ENCODE peak calls at places on chromosomes 16 and 17, in nine cellular contexts. D, L, Q, I, U, W, T, Z and S are unnamed samples.

GRCh38 chr17:19003966-19004600 is 481 bp downstream of the FAM83G start:
- DNase-seq in D (peak), L (peak), Q (peak), I (peak), U (peak), W (peak), T (no peak), Z (peak), S (peak)

GRCh38 chr17:77478281-77478680 is 337.5 kb downstream of the SEC14L1 start:
- DNase-seq in D (no peak), L (no peak), Q (no peak), I (no peak), U (no peak), W (no peak), T (no peak), Z (no peak), S (no peak)

GRCh38 chr17:38728290-38728831 is 1.8 kb upstream of the CISD3 start:
- DNase-seq in D (no peak), L (peak), Q (no peak), I (no peak), U (no peak), W (no peak), T (no peak), Z (peak), S (no peak)

GRCh38 chr17:28899212-28899815 is 1.8 kb upstream of the FLOT2 start:
- DNase-seq in D (no peak), L (no peak), Q (no peak), I (no peak), U (no peak), W (no peak), T (no peak), Z (no peak), S (no peak)

GRCh38 chr16:48075398-48075797 is 80.4 kb downstream of the ABCC12 start:
- DNase-seq in D (no peak), L (no peak), Q (no peak), I (peak), U (no peak), W (no peak), T (peak), Z (no peak), S (peak)

GRCh38 chr17:47957591-47958490 is at the start of gene PRR15L:
- DNase-seq in D (no peak), L (no peak), Q (no peak), I (no peak), U (no peak), W (no peak), T (peak), Z (no peak), S (peak)

GRCh38 chr16:4923853-4924252 is 13.1 kb downstream of the PPL start:
- DNase-seq in D (no peak), L (no peak), Q (no peak), I (no peak), U (no peak), W (no peak), T (no peak), Z (no peak), S (no peak)

GRCh38 chr17:69581061-69581955 is 166.8 kb downstream of the MAP2K6 start:
- DNase-seq in D (no peak), L (no peak), Q (no peak), I (no peak), U (peak), W (no peak), T (no peak), Z (no peak), S (peak)

GRCh38 chr16:85190572-85190971 is 78.3 kb upstream of the CIBAR2 start:
- DNase-seq in D (no peak), L (no peak), Q (no peak), I (no peak), U (no peak), W (no peak), T (no peak), Z (no peak), S (no peak)

GRCh38 chr17:28684963-28685362 is 23.0 kb downstream of the SUPT6H start:
- DNase-seq in D (peak), L (no peak), Q (no peak), I (no peak), U (peak), W (no peak), T (peak), Z (no peak), S (peak)

GRCh38 chr17:13650096-13650675 is 48.5 kb upstream of the HS3ST3A1 start:
- DNase-seq in D (peak), L (no peak), Q (no peak), I (no peak), U (no peak), W (no peak), T (no peak), Z (no peak), S (no peak)

GRCh38 chr16:68696514-68696913 is 40.6 kb upstream of the CDH1 start:
- DNase-seq in D (no peak), L (no peak), Q (no peak), I (no peak), U (no peak), W (no peak), T (peak), Z (no peak), S (no peak)

GRCh38 chr16:56675685-56676210 is 6.1 kb downstream of the MT1H start:
- DNase-seq in D (no peak), L (peak), Q (peak), I (no peak), U (no peak), W (no peak), T (no peak), Z (peak), S (no peak)